ENCODE peak calls at places on chromosomes 5 and 9, in seven cellular contexts. W is NB4, H is Peyer's patch, I is heart right ventricle, K is uterus, Q is heart left ventricle, G is GM06990. E is an unnamed sample.

GRCh38 chr9:106893088-106893487 is 30.1 kb downstream of the ZNF462 start:
- DNase-seq in W (peak; percentile 22), H (no peak), I (no peak), K (no peak), Q (no peak), G (no peak), E (no peak)

GRCh38 chr5:1755321-1755949 is 44.2 kb downstream of the MRPL36 start:
- DNase-seq in W (no peak), H (peak; percentile 15), I (no peak), K (peak; percentile 1), Q (no peak), G (no peak), E (no peak)

GRCh38 chr5:103263054-103263453 is 4.5 kb downstream of the MACIR start:
- DNase-seq in W (no peak), H (no peak), I (no peak), K (no peak), Q (no peak), G (no peak), E (no peak)

GRCh38 chr9:110752766-110753165 is 84.2 kb downstream of the MUSK start:
- DNase-seq in W (no peak), H (no peak), I (no peak), K (no peak), Q (no peak), G (no peak), E (no peak)

GRCh38 chr5:37668524-37669047 is 171.3 kb downstream of the GDNF start:
- DNase-seq in W (peak; percentile 29), H (peak; percentile 68), I (no peak), K (no peak), Q (peak; percentile 55), G (no peak), E (no peak)

GRCh38 chr5:39473156-39473779 is 48.5 kb upstream of the DAB2 start:
- DNase-seq in W (no peak), H (no peak), I (no peak), K (no peak), Q (no peak), G (no peak), E (no peak)

GRCh38 chr9:126380447-126380846 is 53.8 kb downstream of the MVB12B start:
- DNase-seq in W (no peak), H (no peak), I (no peak), K (no peak), Q (no peak), G (no peak), E (no peak)

GRCh38 chr5:132266031-132266835 is 8.7 kb downstream of the PDLIM4 start:
- DNase-seq in W (no peak), H (peak; percentile 44), I (no peak), K (peak; percentile 13), Q (no peak), G (no peak), E (no peak)

GRCh38 chr5:61089351-61089750 is 72.9 kb downstream of the SMIM15 start:
- DNase-seq in W (no peak), H (no peak), I (no peak), K (no peak), Q (no peak), G (no peak), E (no peak)

GRCh38 chr5:172722309-172722815 is 48.6 kb downstream of the DUSP1 start:
- DNase-seq in W (no peak), H (no peak), I (no peak), K (no peak), Q (no peak), G (no peak), E (no peak)

GRCh38 chr5:117621921-117622320 is 1047.3 kb upstream of the SEMA6A start:
- DNase-seq in W (no peak), H (no peak), I (no peak), K (no peak), Q (no peak), G (no peak), E (no peak)

GRCh38 chr9:36053971-36054370 is 17.3 kb downstream of the RECK start:
- DNase-seq in W (no peak), H (no peak), I (no peak), K (no peak), Q (no peak), G (no peak), E (no peak)

GRCh38 chr5:71699233-71699632 is 19.8 kb upstream of the CARTPT start:
- DNase-seq in W (no peak), H (no peak), I (no peak), K (no peak), Q (no peak), G (no peak), E (no peak)

GRCh38 chr5:71697967-71698366 is 21.1 kb upstream of the CARTPT start:
- DNase-seq in W (no peak), H (no peak), I (peak; percentile 21), K (no peak), Q (peak; percentile 11), G (no peak), E (no peak)

GRCh38 chr5:71695561-71695960 is 23.5 kb upstream of the CARTPT start:
- DNase-seq in W (no peak), H (no peak), I (no peak), K (no peak), Q (no peak), G (no peak), E (no peak)

GRCh38 chr5:71693828-71694427 is 25.1 kb upstream of the CARTPT start:
- DNase-seq in W (peak; percentile 14), H (peak; percentile 51), I (no peak), K (no peak), Q (no peak), G (no peak), E (no peak)

GRCh38 chr5:71695069-71695468 is 24.0 kb upstream of the CARTPT start:
- DNase-seq in W (no peak), H (peak; percentile 47), I (no peak), K (no peak), Q (no peak), G (no peak), E (no peak)
- H3K4me3 ChIP-seq in W (no peak overlapping the region), H (no peak overlapping the region), I (no peak overlapping the region), K (no peak overlapping the region), Q (no peak overlapping the region), G (no peak overlapping the region), E (no peak overlapping the region)

DNA sequence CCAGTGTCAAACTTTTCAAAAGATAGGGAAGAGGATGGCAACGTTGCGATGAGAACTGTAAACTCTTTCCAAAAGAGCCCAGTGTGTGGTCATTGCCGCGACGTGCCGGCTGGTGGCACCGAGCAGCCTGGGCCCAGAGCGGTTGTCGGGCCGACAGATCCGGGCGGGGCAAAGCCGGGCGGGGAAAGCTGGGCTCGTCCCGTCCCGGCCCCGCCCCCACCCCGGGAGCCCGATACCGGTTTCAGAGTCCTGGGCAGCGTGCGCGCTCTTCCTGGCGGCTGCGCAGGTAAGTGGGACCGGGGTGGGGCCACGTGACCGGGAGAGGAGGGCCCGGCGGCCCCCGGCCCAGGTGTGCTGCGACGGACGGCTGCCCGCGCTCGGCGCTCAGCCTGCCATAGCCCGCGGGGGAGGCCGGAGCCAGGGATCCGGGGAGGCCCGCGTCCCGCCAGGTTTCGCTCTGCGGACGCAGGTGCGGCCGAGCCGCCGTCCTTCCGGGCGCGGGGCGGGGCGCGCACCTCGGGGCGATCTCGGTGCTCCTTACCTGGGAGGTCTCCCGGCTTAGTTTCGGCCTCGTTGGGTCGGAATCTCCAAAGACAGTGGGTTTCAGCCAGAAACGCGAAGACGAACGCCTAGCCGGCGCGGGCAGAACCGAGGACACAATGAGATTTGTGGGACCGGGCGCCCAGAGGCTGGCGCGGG is at the start of gene MARVELD2:
- DNase-seq in W (no peak), H (peak; percentile 94), I (peak; percentile 69), K (peak; percentile 20), Q (peak; percentile 57), G (peak; percentile 68), E (peak; percentile 30)
- H3K4me3 ChIP-seq in W (no peak within 1 kb of the TSS), H (peak within 1 kb of the TSS; percentile 78), I (peak within 1 kb of the TSS; percentile 39), K (peak within 1 kb of the TSS; percentile 36), Q (peak within 1 kb of the TSS; percentile 73), G (peak within 1 kb of the TSS; percentile 69), E (no peak within 1 kb of the TSS)

GRCh38 chr9:132609829-132610228 is 27.4 kb downstream of the BARHL1 start:
- DNase-seq in W (no peak), H (no peak), I (no peak), K (no peak), Q (no peak), G (no peak), E (no peak)
- H3K4me3 ChIP-seq in W (no peak overlapping the region), H (no peak overlapping the region), I (no peak overlapping the region), K (no peak overlapping the region), Q (no peak overlapping the region), G (no peak overlapping the region), E (no peak overlapping the region)

GRCh38 chr5:153084476-153084875 is 406.0 kb upstream of the GRIA1 start:
- DNase-seq in W (no peak), H (no peak), I (no peak), K (no peak), Q (no peak), G (no peak), E (no peak)

GRCh38 chr5:153094333-153094732 is 396.1 kb upstream of the GRIA1 start:
- DNase-seq in W (no peak), H (no peak), I (no peak), K (no peak), Q (no peak), G (no peak), E (no peak)

DNA sequence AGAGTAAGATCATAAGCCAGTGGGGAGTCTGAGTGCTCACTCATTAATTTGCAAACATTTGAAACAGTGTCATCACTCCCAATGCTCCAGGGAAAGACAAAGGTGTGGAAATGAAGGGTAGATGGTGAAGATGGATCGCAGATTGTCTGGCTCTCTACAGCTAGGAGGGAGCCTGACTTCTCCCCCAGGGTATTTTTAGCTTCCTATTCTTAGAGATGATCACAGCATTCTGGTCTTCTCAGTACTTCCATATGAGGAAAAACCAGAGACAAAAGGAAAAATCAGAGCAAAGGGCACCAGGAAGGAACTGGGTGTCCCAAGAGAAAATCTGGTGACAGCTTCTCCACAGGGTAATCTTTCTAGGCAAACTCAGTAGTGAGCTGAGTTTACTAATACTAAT is 401.9 kb upstream of the GRIA1 start:
- DNase-seq in W (no peak), H (no peak), I (no peak), K (no peak), Q (peak; percentile 15), G (no peak), E (no peak)
- H3K4me3 ChIP-seq in W (no peak overlapping the region), H (no peak overlapping the region), I (no peak overlapping the region), K (no peak overlapping the region), Q (no peak overlapping the region), G (no peak overlapping the region), E (no peak overlapping the region)

GRCh38 chr5:151237685-151238084 is 13.8 kb upstream of the CCDC69 start:
- DNase-seq in W (no peak), H (no peak), I (no peak), K (no peak), Q (no peak), G (no peak), E (no peak)
- H3K4me3 ChIP-seq in W (no peak overlapping the region), H (peak overlapping the region; percentile 23), I (no peak overlapping the region), K (no peak overlapping the region), Q (no peak overlapping the region), G (no peak overlapping the region), E (peak overlapping the region; percentile 49)

E was measured in Karpas-422.